ENCODE peak calls at places on chromosomes 3 and 15, in six cellular contexts. D, H, M, L, S and I are unnamed samples.

GRCh38 chr15:70876011-70876410 is 16.2 kb downstream of the THAP10 start:
- DNase-seq in D (no peak), H (no peak), M (no peak), L (no peak), S (no peak), I (no peak)

GRCh38 chr3:129184396-129184656 is 630 bp upstream of the CNBP start:
- DNase-seq in D (no peak), H (no peak), M (peak), L (peak), S (no peak), I (no peak)

GRCh38 chr3:22113453-22113852 is 362.4 kb upstream of the ZNF385D start:
- DNase-seq in D (no peak), H (no peak), M (no peak), L (no peak), S (no peak), I (no peak)

GRCh38 chr3:50375200-50375931 is 16.0 kb upstream of the TMEM115 start:
- DNase-seq in D (no peak), H (no peak), M (no peak), L (no peak), S (no peak), I (no peak)

GRCh38 chr3:34077796-34078195 is 279.4 kb downstream of the PDCD6IP start:
- DNase-seq in D (no peak), H (no peak), M (no peak), L (no peak), S (no peak), I (no peak)

GRCh38 chr15:78714890-78715289 is 73.9 kb upstream of the CHRNB4 start:
- DNase-seq in D (peak), H (no peak), M (no peak), L (peak), S (no peak), I (no peak)

GRCh38 chr3:10391391-10391790 is 70.5 kb upstream of the SEC13 start:
- DNase-seq in D (no peak), H (no peak), M (no peak), L (no peak), S (no peak), I (peak)

GRCh38 chr3:5787863-5788488 is 600.5 kb downstream of the EDEM1 start:
- DNase-seq in D (no peak), H (no peak), M (no peak), L (no peak), S (no peak), I (peak)

GRCh38 chr3:15367059-15367458 is 34.7 kb upstream of the SH3BP5 start:
- DNase-seq in D (no peak), H (no peak), M (no peak), L (peak), S (peak), I (no peak)

GRCh38 chr3:172069473-172069872 is 30.1 kb downstream of the FNDC3B start:
- DNase-seq in D (no peak), H (no peak), M (no peak), L (no peak), S (no peak), I (no peak)

GRCh38 chr15:48330045-48330840 is 986 bp upstream of the DUT start:
- DNase-seq in D (no peak), H (no peak), M (no peak), L (peak), S (no peak), I (peak)